ENCODE peak calls at places on chromosomes 3 and 15, in five cellular contexts. C is activated naive CD4-positive, alpha-beta T cell treated with anti-CD3 and anti-CD28 coated beads, Interleukin-2, amount 50 U/mL, for 16 hours; F is adipocyte; D is upper lobe of right lung; J is iPS DF 19.7. R is an unnamed sample.

GRCh38 chr3:126745760-126746394 is 41.8 kb downstream of the CHCHD6 start:
- DNase-seq in C (no peak), F (no peak), D (peak; percentile 88), J (no peak), R (no peak)

GRCh38 chr3:188901126-188901525 is 270.6 kb upstream of the TPRG1 start:
- DNase-seq in C (no peak), F (peak; percentile 5), D (no peak), J (no peak), R (no peak)

GRCh38 chr3:116005404-116005803 is 382.1 kb downstream of the GAP43 start:
- DNase-seq in C (no peak), F (peak; percentile 80), D (no peak), J (no peak), R (no peak)

GRCh38 chr15:88664151-88664778 is 25.4 kb downstream of the ISG20 start:
- DNase-seq in C (peak; percentile 50), F (no peak), D (no peak), J (no peak), R (no peak)

GRCh38 chr3:55790596-55791350 is 303.7 kb upstream of the WNT5A start:
- DNase-seq in C (no peak), F (peak; percentile 50), D (no peak), J (no peak), R (no peak)

GRCh38 chr3:180267202-180267843 is 230.6 kb upstream of the PEX5L start:
- DNase-seq in C (no peak), F (no peak), D (no peak), J (no peak), R (no peak)

GRCh38 chr15:78914027-78914764 is 30.6 kb downstream of the CTSH start:
- DNase-seq in C (no peak), F (no peak), D (no peak), J (peak; percentile 20), R (no peak)

GRCh38 chr15:49675051-49675450 is 54.2 kb downstream of the DTWD1 start:
- DNase-seq in C (no peak), F (peak; percentile 80), D (no peak), J (no peak), R (no peak)

GRCh38 chr3:169755488-169755887 is 9.4 kb downstream of the TERC start:
- DNase-seq in C (no peak), F (no peak), D (no peak), J (no peak), R (no peak)

GRCh38 chr3:43893721-43894120 is 203.0 kb downstream of the ABHD5 start:
- DNase-seq in C (no peak), F (peak; percentile 44), D (no peak), J (no peak), R (no peak)

GRCh38 chr3:175212896-175213295 is 353.8 kb downstream of the NAALADL2 start:
- DNase-seq in C (no peak), F (peak; percentile 41), D (no peak), J (no peak), R (no peak)

GRCh38 chr3:119695480-119695879 is 7.3 kb upstream of the CFAP91 start:
- DNase-seq in C (no peak), F (no peak), D (no peak), J (no peak), R (no peak)

GRCh38 chr3:78887029-78887428 is 880.8 kb downstream of the ROBO1 start:
- DNase-seq in C (no peak), F (peak; percentile 73), D (no peak), J (no peak), R (no peak)

GRCh38 chr3:173789530-173789929 is 392.0 kb downstream of the NLGN1 start:
- DNase-seq in C (no peak), F (peak; percentile 62), D (no peak), J (no peak), R (no peak)

GRCh38 chr3:114762144-114762543 is 384.9 kb downstream of the ZBTB20 start:
- DNase-seq in C (no peak), F (no peak), D (no peak), J (no peak), R (no peak)

GRCh38 chr3:15659254-15659975 is 57.9 kb downstream of the BTD start:
- DNase-seq in C (no peak), F (no peak), D (no peak), J (no peak), R (no peak)